ENCODE peak calls at places on chromosomes 12 and 14, in eight cellular contexts. One of them, this sample, is unnamed.
A peak's percentile ranks its signal among the peaks of the same experiment; 100 is the strongest.

GRCh38 chr12:114841557-114842251 is 157.7 kb upstream of the TBX3 start:
- DNase-seq in effector CD8-positive, alpha-beta T cell: no peak
- DNase-seq in psoas muscle: no peak
- DNase-seq in activated T-cell treated with anti-CD3 and anti-CD28 coated beads for 48 hours: no peak
- DNase-seq in substantia nigra: no peak
- DNase-seq in endodermal cell: peak; percentile 81
- DNase-seq in SHP77 treated with DMSO at 0.1 percent for 48 hours: no peak
- DNase-seq in MCF 10A: no peak
- DNase-seq in this sample: no peak

GRCh38 chr12:53688134-53688533 is 12.3 kb upstream of the ATP5MC2 start:
- DNase-seq in effector CD8-positive, alpha-beta T cell: no peak
- DNase-seq in psoas muscle: no peak
- DNase-seq in activated T-cell treated with anti-CD3 and anti-CD28 coated beads for 48 hours: no peak
- DNase-seq in substantia nigra: no peak
- DNase-seq in endodermal cell: no peak
- DNase-seq in SHP77 treated with DMSO at 0.1 percent for 48 hours: no peak
- DNase-seq in MCF 10A: no peak
- DNase-seq in this sample: no peak

GRCh38 chr12:1879633-1880032 is 38.8 kb downstream of the CACNA2D4 start:
- DNase-seq in effector CD8-positive, alpha-beta T cell: no peak
- DNase-seq in psoas muscle: no peak
- DNase-seq in activated T-cell treated with anti-CD3 and anti-CD28 coated beads for 48 hours: no peak
- DNase-seq in substantia nigra: no peak
- DNase-seq in endodermal cell: peak; percentile 37
- DNase-seq in SHP77 treated with DMSO at 0.1 percent for 48 hours: no peak
- DNase-seq in MCF 10A: no peak
- DNase-seq in this sample: no peak

GRCh38 chr14:62162998-62163589 is 400.9 kb downstream of the SNAPC1 start:
- DNase-seq in effector CD8-positive, alpha-beta T cell: no peak
- DNase-seq in psoas muscle: no peak
- DNase-seq in activated T-cell treated with anti-CD3 and anti-CD28 coated beads for 48 hours: no peak
- DNase-seq in substantia nigra: no peak
- DNase-seq in endodermal cell: peak; percentile 70
- DNase-seq in SHP77 treated with DMSO at 0.1 percent for 48 hours: no peak
- DNase-seq in MCF 10A: peak; percentile 64
- DNase-seq in this sample: no peak

GRCh38 chr12:52925717-52926595 is 21.1 kb upstream of the KRT8 start:
- DNase-seq in effector CD8-positive, alpha-beta T cell: no peak
- DNase-seq in psoas muscle: no peak
- DNase-seq in activated T-cell treated with anti-CD3 and anti-CD28 coated beads for 48 hours: no peak
- DNase-seq in substantia nigra: no peak
- DNase-seq in endodermal cell: peak; percentile 75
- DNase-seq in SHP77 treated with DMSO at 0.1 percent for 48 hours: no peak
- DNase-seq in MCF 10A: no peak
- DNase-seq in this sample: no peak

GRCh38 chr12:77031745-77032144 is 33.6 kb downstream of the E2F7 start:
- DNase-seq in effector CD8-positive, alpha-beta T cell: no peak
- DNase-seq in psoas muscle: no peak
- DNase-seq in activated T-cell treated with anti-CD3 and anti-CD28 coated beads for 48 hours: no peak
- DNase-seq in substantia nigra: no peak
- DNase-seq in endodermal cell: no peak
- DNase-seq in SHP77 treated with DMSO at 0.1 percent for 48 hours: no peak
- DNase-seq in MCF 10A: peak; percentile 58
- DNase-seq in this sample: no peak

GRCh38 chr12:109111775-109112491 is 4.5 kb upstream of the ACACB start:
- DNase-seq in effector CD8-positive, alpha-beta T cell: peak; percentile 13
- DNase-seq in psoas muscle: peak; percentile 74
- DNase-seq in activated T-cell treated with anti-CD3 and anti-CD28 coated beads for 48 hours: peak; percentile 39
- DNase-seq in substantia nigra: peak; percentile 51
- DNase-seq in endodermal cell: peak; percentile 89
- DNase-seq in SHP77 treated with DMSO at 0.1 percent for 48 hours: no peak
- DNase-seq in MCF 10A: peak; percentile 49
- DNase-seq in this sample: peak; percentile 89

GRCh38 chr12:47556631-47557030 is 149.2 kb downstream of the RPAP3 start:
- DNase-seq in effector CD8-positive, alpha-beta T cell: no peak
- DNase-seq in psoas muscle: no peak
- DNase-seq in activated T-cell treated with anti-CD3 and anti-CD28 coated beads for 48 hours: no peak
- DNase-seq in substantia nigra: no peak
- DNase-seq in endodermal cell: no peak
- DNase-seq in SHP77 treated with DMSO at 0.1 percent for 48 hours: no peak
- DNase-seq in MCF 10A: peak; percentile 15
- DNase-seq in this sample: no peak

GRCh38 chr14:92481386-92481785 is 32.2 kb upstream of the RIN3 start:
- DNase-seq in effector CD8-positive, alpha-beta T cell: no peak
- DNase-seq in psoas muscle: no peak
- DNase-seq in activated T-cell treated with anti-CD3 and anti-CD28 coated beads for 48 hours: no peak
- DNase-seq in substantia nigra: no peak
- DNase-seq in endodermal cell: peak; percentile 49
- DNase-seq in SHP77 treated with DMSO at 0.1 percent for 48 hours: no peak
- DNase-seq in MCF 10A: no peak
- DNase-seq in this sample: no peak

GRCh38 chr12:80892597-80893445 is 44.9 kb downstream of the LIN7A start:
- DNase-seq in effector CD8-positive, alpha-beta T cell: no peak
- DNase-seq in psoas muscle: no peak
- DNase-seq in activated T-cell treated with anti-CD3 and anti-CD28 coated beads for 48 hours: no peak
- DNase-seq in substantia nigra: no peak
- DNase-seq in endodermal cell: peak; percentile 59
- DNase-seq in SHP77 treated with DMSO at 0.1 percent for 48 hours: no peak
- DNase-seq in MCF 10A: no peak
- DNase-seq in this sample: no peak

GRCh38 chr14:102805454-102805891 is 28.2 kb downstream of the TRAF3 start:
- DNase-seq in effector CD8-positive, alpha-beta T cell: no peak
- DNase-seq in psoas muscle: no peak
- DNase-seq in activated T-cell treated with anti-CD3 and anti-CD28 coated beads for 48 hours: peak; percentile 56
- DNase-seq in substantia nigra: no peak
- DNase-seq in endodermal cell: peak; percentile 73
- DNase-seq in SHP77 treated with DMSO at 0.1 percent for 48 hours: no peak
- DNase-seq in MCF 10A: peak; percentile 76
- DNase-seq in this sample: no peak

GRCh38 chr12:2387051-2387834 is 334.5 kb downstream of the CACNA1C start:
- DNase-seq in effector CD8-positive, alpha-beta T cell: no peak
- DNase-seq in psoas muscle: no peak
- DNase-seq in activated T-cell treated with anti-CD3 and anti-CD28 coated beads for 48 hours: peak; percentile 50
- DNase-seq in substantia nigra: no peak
- DNase-seq in endodermal cell: peak; percentile 44
- DNase-seq in SHP77 treated with DMSO at 0.1 percent for 48 hours: no peak
- DNase-seq in MCF 10A: no peak
- DNase-seq in this sample: no peak

GRCh38 chr12:63306476-63306875 is 155.5 kb upstream of the AVPR1A start:
- DNase-seq in effector CD8-positive, alpha-beta T cell: no peak
- DNase-seq in psoas muscle: no peak
- DNase-seq in activated T-cell treated with anti-CD3 and anti-CD28 coated beads for 48 hours: no peak
- DNase-seq in substantia nigra: no peak
- DNase-seq in endodermal cell: no peak
- DNase-seq in SHP77 treated with DMSO at 0.1 percent for 48 hours: no peak
- DNase-seq in MCF 10A: no peak
- DNase-seq in this sample: no peak

GRCh38 chr14:101480747-101481530 is 80.4 kb upstream of the DIO3 start:
- DNase-seq in effector CD8-positive, alpha-beta T cell: no peak
- DNase-seq in psoas muscle: no peak
- DNase-seq in activated T-cell treated with anti-CD3 and anti-CD28 coated beads for 48 hours: no peak
- DNase-seq in substantia nigra: no peak
- DNase-seq in endodermal cell: peak; percentile 39
- DNase-seq in SHP77 treated with DMSO at 0.1 percent for 48 hours: no peak
- DNase-seq in MCF 10A: peak; percentile 97
- DNase-seq in this sample: peak; percentile 59

GRCh38 chr14:93081875-93082570 is 33.7 kb downstream of the ITPK1 start:
- DNase-seq in effector CD8-positive, alpha-beta T cell: peak; percentile 11
- DNase-seq in psoas muscle: no peak
- DNase-seq in activated T-cell treated with anti-CD3 and anti-CD28 coated beads for 48 hours: peak; percentile 31
- DNase-seq in substantia nigra: peak; percentile 35
- DNase-seq in endodermal cell: no peak
- DNase-seq in SHP77 treated with DMSO at 0.1 percent for 48 hours: no peak
- DNase-seq in MCF 10A: no peak
- DNase-seq in this sample: peak; percentile 62

This sample was measured in aorta.